ENCODE peak calls at places on chromosomes 6 and 20, in ten cellular contexts. G is kidney epithelial cell, S is mucosa of descending colon, O is cardiac fibroblast, E is ovary, N is tibial nerve, A is ascending aorta, K is spleen, P is heart right ventricle, L is endodermal cell. R is an unnamed sample.

GRCh38 chr6:21149460-21149859 is 444.1 kb upstream of the SOX4 start:
- DNase-seq in N (no peak), L (no peak), A (no peak), O (peak), P (no peak), E (no peak), G (no peak), S (no peak), K (no peak), R (peak)

GRCh38 chr20:57666106-57666833 is 43.5 kb downstream of the PMEPA1 start:
- DNase-seq in A (no peak), P (no peak), L (no peak), S (peak), K (peak), N (no peak), O (no peak), G (no peak), E (peak), R (no peak)

GRCh38 chr20:10524643-10525042 is 89.5 kb downstream of the SLX4IP start:
- DNase-seq in P (no peak), K (no peak), L (peak), G (no peak), N (no peak), S (no peak), A (no peak), O (peak), E (no peak), R (no peak)

GRCh38 chr6:100665041-100665380 is 200.3 kb upstream of the SIM1 start:
- DNase-seq in E (no peak), K (no peak), A (no peak), P (no peak), S (no peak), O (no peak), L (no peak), N (no peak), G (no peak), R (no peak)

GRCh38 chr6:94721459-94721858 is 855.9 kb upstream of the MANEA start:
- DNase-seq in A (no peak), O (no peak), S (no peak), G (no peak), L (no peak), N (no peak), P (no peak), K (no peak), E (no peak), R (no peak)

GRCh38 chr6:71965404-71965803 is 79.1 kb downstream of the RIMS1 start:
- DNase-seq in O (no peak), S (no peak), K (no peak), G (no peak), E (no peak), A (no peak), P (no peak), N (no peak), L (no peak), R (no peak)

GRCh38 chr20:44104807-44105517 is 82.0 kb downstream of the JPH2 start:
- DNase-seq in K (no peak), L (no peak), N (no peak), S (no peak), P (no peak), A (peak), O (peak), E (no peak), G (no peak), R (no peak)

GRCh38 chr6:29011276-29011734 is 6.2 kb upstream of the ZNF311 start:
- DNase-seq in A (peak), P (peak), K (no peak), O (peak), G (peak), L (peak), S (no peak), N (peak), E (peak), R (no peak)

GRCh38 chr6:144186817-144187625 is 36.7 kb downstream of the STX11 start:
- DNase-seq in A (no peak), O (no peak), P (no peak), N (no peak), L (no peak), K (no peak), G (no peak), S (no peak), E (no peak), R (no peak)

GRCh38 chr6:118771253-118771652 is 119.9 kb upstream of the CEP85L start:
- DNase-seq in P (no peak), A (no peak), O (no peak), E (no peak), S (no peak), K (no peak), L (no peak), G (no peak), N (no peak), R (no peak)

DNA sequence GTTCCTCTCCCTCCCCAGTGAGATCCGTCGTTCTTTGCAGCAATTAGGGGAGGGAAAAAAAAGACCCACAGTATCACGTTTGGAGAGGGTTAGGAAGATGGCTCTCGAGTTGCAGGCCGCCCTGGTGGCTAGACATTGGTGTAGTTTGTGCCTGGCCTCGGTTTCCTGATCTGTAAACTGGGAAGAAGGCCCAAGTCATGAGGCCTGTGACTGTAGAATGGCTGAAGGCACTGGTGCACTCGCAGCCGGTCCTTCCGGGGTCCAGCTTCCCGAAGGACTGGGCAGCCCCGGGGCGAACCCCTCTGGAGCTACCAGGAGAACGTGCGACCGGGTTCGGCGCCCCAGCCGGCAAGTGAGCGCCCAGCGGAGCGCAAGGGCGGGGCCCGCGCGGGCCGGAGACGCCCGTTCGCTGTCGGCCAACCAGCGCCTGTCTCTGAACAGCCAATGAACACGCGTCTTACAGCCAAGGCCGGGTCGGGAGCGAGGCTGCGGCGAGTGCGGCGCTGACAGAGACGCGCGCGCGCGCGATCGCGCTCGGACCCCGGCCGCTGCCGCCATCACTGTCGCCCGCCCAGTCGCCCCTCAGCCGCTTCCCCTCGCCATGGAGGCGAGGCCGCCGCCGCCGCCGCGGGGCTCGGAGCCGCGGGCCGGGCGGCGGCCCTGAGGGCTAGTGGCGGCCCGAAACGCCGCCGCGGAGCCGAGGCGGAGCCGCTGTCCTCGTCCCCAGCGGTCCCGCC is at the start of gene PTPRA:
- DNase-seq in P (peak), A (peak), N (peak), G (peak), E (peak), S (peak), L (peak), O (peak), K (peak), R (no peak)
- TF ChIP-seq CTCF in P (no peak), A (no peak), N (no peak), G (no peak), E (no peak), S (no peak), L (no peak), O (no peak), K (no peak), R (no peak)

DNA sequence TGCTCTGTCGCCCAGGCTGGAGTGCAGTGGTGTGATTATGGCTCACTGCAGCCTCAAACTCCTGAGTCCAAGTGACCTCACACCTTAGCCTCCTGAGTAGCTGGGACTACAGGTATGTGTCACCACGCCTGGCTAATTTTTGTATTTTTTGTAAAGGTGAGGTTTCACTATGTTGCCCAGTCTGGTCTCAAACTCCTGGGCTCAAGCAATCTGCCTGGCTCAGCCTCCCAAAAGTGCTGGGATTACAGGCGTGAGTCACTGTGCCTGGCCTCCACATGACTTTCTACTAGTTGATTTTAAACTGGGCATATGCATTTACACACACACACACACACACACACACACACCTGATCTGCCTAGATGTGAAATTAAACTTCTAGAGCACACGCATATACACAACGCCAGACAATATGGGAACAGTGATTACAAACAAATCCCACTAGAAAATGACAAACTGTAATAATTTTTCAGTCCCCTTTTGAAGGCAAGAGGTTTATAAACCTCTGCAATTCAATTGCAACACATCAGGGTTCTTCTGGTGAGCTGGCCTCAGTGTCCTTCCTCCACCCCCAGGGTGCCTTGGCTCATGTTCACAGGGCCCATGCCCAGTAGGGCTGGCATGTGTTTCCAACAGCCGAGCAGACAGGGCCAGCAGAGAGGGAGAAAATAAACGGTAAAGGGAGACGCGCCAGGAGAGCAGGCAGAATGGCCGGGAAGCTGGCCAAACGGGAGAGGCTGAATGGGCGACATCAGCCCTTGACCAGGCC is 31.2 kb downstream of the PARD6B start:
- DNase-seq in L (no peak), O (peak), A (peak), G (no peak), S (peak), P (peak), N (no peak), E (peak), K (no peak), R (no peak)
- H3K4me3 ChIP-seq in L (no peak), O (no peak), A (no peak), G (no peak), S (no peak), P (no peak), N (no peak), E (no peak), K (no peak), R (no peak)

GRCh38 chr6:132023490-132023889 is 72.3 kb upstream of the CCN2 start:
- DNase-seq in O (no peak), L (peak), P (no peak), G (no peak), E (no peak), K (no peak), N (no peak), A (no peak), S (no peak), R (no peak)
- TF ChIP-seq CTCF in O (peak), L (peak), P (no peak), G (peak), E (no peak), K (no peak), N (no peak), A (no peak), S (no peak), R (no peak)

GRCh38 chr6:157800420-157801237 is 22.4 kb upstream of the SNX9 start:
- DNase-seq in O (peak), P (no peak), A (no peak), E (no peak), L (no peak), N (no peak), K (no peak), G (peak), S (no peak), R (peak)
- H3K4me3 ChIP-seq in O (no peak), P (no peak), A (no peak), E (no peak), L (no peak), N (no peak), K (no peak), G (no peak), S (no peak), R (no peak)

GRCh38 chr6:23752414-23752813 is 373.6 kb upstream of the NRSN1 start:
- DNase-seq in G (no peak), O (no peak), A (no peak), K (no peak), L (no peak), P (no peak), N (no peak), S (no peak), E (no peak), R (no peak)

GRCh38 chr6:23754197-23754596 is 371.8 kb upstream of the NRSN1 start:
- DNase-seq in K (no peak), A (no peak), G (no peak), S (no peak), P (no peak), O (no peak), E (no peak), L (no peak), N (no peak), R (no peak)
- TF ChIP-seq CTCF in K (no peak), A (no peak), G (no peak), S (no peak), P (no peak), O (no peak), E (no peak), L (peak), N (no peak), R (no peak)

GRCh38 chr6:1615651-1616420 is 6.1 kb downstream of the FOXC1 start:
- DNase-seq in S (no peak), K (no peak), N (no peak), O (no peak), A (no peak), P (no peak), L (no peak), G (no peak), E (no peak), R (no peak)
- H3K4me3 ChIP-seq in S (no peak), K (no peak), N (peak), O (no peak), A (peak), P (no peak), L (peak), G (peak), E (no peak), R (no peak)

GRCh38 chr20:32995802-32996201 is 8.4 kb downstream of the SUN5 start:
- DNase-seq in P (no peak), G (no peak), O (no peak), E (no peak), L (no peak), A (no peak), K (no peak), N (no peak), S (no peak), R (no peak)
- TF ChIP-seq CTCF in P (no peak), G (no peak), O (no peak), E (no peak), L (peak), A (no peak), K (no peak), N (no peak), S (no peak), R (no peak)

GRCh38 chr6:6721606-6722005 is 133.1 kb downstream of the LY86 start:
- DNase-seq in A (no peak), E (no peak), S (no peak), N (no peak), P (no peak), L (no peak), O (no peak), G (no peak), K (no peak), R (no peak)

GRCh38 chr6:6714498-6715360 is 126.2 kb downstream of the LY86 start:
- DNase-seq in K (no peak), G (no peak), L (no peak), N (no peak), O (no peak), A (no peak), P (no peak), E (no peak), S (no peak), R (no peak)

GRCh38 chr6:6715465-6715864 is 126.9 kb downstream of the LY86 start:
- DNase-seq in G (no peak), O (no peak), E (no peak), S (no peak), N (no peak), K (no peak), L (peak), A (no peak), P (no peak), R (no peak)

GRCh38 chr6:6717008-6717763 is 128.7 kb downstream of the LY86 start:
- DNase-seq in S (no peak), A (no peak), K (no peak), L (no peak), E (no peak), N (no peak), G (no peak), P (no peak), O (no peak), R (no peak)

DNA sequence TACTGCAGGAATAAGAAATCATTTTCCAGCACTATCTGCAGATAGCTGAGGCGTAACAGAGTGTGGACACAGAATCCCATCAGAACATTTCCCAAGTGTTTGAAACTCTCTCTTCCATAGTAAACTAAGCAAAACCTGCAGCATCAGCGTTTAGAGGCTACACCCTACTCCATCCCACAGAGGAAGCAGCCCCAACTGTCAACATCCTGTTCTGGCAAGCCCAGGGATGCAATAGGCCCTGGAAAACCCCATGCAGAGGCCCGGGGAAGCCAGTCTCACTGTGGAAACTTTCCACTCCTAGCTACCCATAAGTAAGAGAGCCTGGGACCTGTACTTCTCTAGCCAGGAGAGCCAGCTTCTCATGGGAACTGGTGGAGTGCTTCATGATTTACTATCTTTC is 129.4 kb downstream of the LY86 start:
- DNase-seq in P (peak), L (no peak), O (peak), N (no peak), E (no peak), K (no peak), G (no peak), A (no peak), S (no peak), R (no peak)
- H3K4me3 ChIP-seq in P (no peak), L (no peak), O (no peak), N (no peak), E (no peak), K (no peak), G (no peak), A (no peak), S (no peak), R (no peak)

GRCh38 chr6:7218586-7218985 is 94.4 kb downstream of the SSR1 start:
- DNase-seq in K (no peak), S (no peak), A (no peak), G (no peak), L (no peak), N (no peak), P (no peak), O (peak), E (no peak), R (no peak)
- TF ChIP-seq CTCF in K (no peak), S (no peak), A (no peak), G (no peak), L (no peak), N (no peak), P (no peak), O (no peak), E (no peak), R (no peak)

R was measured in AG04449.